ENCODE peak calls at places on chromosomes 4 and X, in seven cellular contexts. R, S, U, O, A, Z and B are unnamed samples.

GRCh38 chr4:48109413-48110263 is 24.4 kb downstream of the TXK start:
- DNase-seq in Z (peak; percentile 72), U (peak; percentile 70), A (peak; percentile 33), S (peak; percentile 81), R (no peak), O (peak; percentile 43), B (peak; percentile 46)

GRCh38 chr4:149676076-149676475 is 139.6 kb downstream of the IQCM start:
- DNase-seq in A (no peak), Z (no peak), U (no peak), R (no peak), O (no peak), S (no peak), B (peak; percentile 5)

GRCh38 chrX:64437665-64438064 is 42.4 kb upstream of the MTMR8 start:
- DNase-seq in O (no peak), A (no peak), Z (no peak), S (no peak), U (no peak), R (no peak), B (no peak)

GRCh38 chr4:120801171-120801758 is 121.3 kb downstream of the PRDM5 start:
- DNase-seq in R (no peak), Z (peak; percentile 36), O (peak; percentile 32), S (no peak), U (no peak), A (no peak), B (no peak)

GRCh38 chr4:75831856-75832405 is 70.3 kb downstream of the PPEF2 start:
- DNase-seq in O (no peak), A (no peak), Z (no peak), S (peak; percentile 69), R (no peak), U (peak; percentile 16), B (no peak)

GRCh38 chrX:134685662-134686061 is 27.4 kb upstream of the PLAC1 start:
- DNase-seq in A (no peak), Z (no peak), U (no peak), S (no peak), O (peak; percentile 51), R (no peak), B (no peak)

GRCh38 chr4:102868153-102868781 is 525 bp upstream of the CISD2 start:
- DNase-seq in Z (no peak), A (no peak), R (no peak), S (no peak), U (no peak), O (no peak), B (no peak)

GRCh38 chrX:70444326-70445196 is at the start of gene DLG3:
- DNase-seq in U (peak; percentile 81), R (peak; percentile 51), Z (peak; percentile 23), A (peak; percentile 42), O (no peak), S (peak; percentile 84), B (no peak)

GRCh38 chr4:92175250-92175649 is 128.5 kb upstream of the GRID2 start:
- DNase-seq in Z (no peak), R (no peak), O (no peak), S (peak; percentile 74), U (peak; percentile 19), A (no peak), B (no peak)

GRCh38 chr4:182190306-182190705 is 52.9 kb upstream of the TENM3 start:
- DNase-seq in A (no peak), U (no peak), R (no peak), S (no peak), Z (no peak), O (no peak), B (no peak)

GRCh38 chrX:48540015-48540350 is 469 bp downstream of the TBC1D25 start:
- DNase-seq in R (no peak), S (no peak), U (no peak), O (peak; percentile 12), A (peak; percentile 55), Z (peak; percentile 38), B (peak; percentile 56)

GRCh38 chr4:26368685-26369084 is 47.9 kb downstream of the RBPJ start:
- DNase-seq in A (no peak), Z (no peak), S (no peak), O (no peak), U (no peak), R (no peak), B (no peak)

GRCh38 chr4:115505326-115505725 is 391.9 kb upstream of the NDST4 start:
- DNase-seq in U (no peak), A (no peak), O (no peak), R (no peak), Z (no peak), S (no peak), B (no peak)

GRCh38 chr4:152680988-152681731 is 1.4 kb upstream of the TMEM154 start:
- DNase-seq in R (no peak), O (peak; percentile 82), A (peak; percentile 19), S (no peak), Z (peak; percentile 87), U (no peak), B (no peak)

GRCh38 chrX:68696267-68696666 is 48.8 kb downstream of the STARD8 start:
- DNase-seq in S (no peak), U (no peak), A (no peak), Z (no peak), R (no peak), O (no peak), B (no peak)
- TF ChIP-seq CTCF in S (no peak), U (no peak), A (no peak), Z (no peak), R (no peak), O (no peak), B (no peak)

GRCh38 chr4:340011-340410 is 2.4 kb downstream of the ZNF141 start:
- DNase-seq in Z (no peak), O (no peak), R (no peak), S (peak; percentile 75), U (peak; percentile 8), A (no peak), B (no peak)
- TF ChIP-seq CTCF in Z (no peak), O (no peak), R (no peak), S (peak; percentile 55), U (peak; percentile 45), A (no peak), B (no peak)

GRCh38 chr4:10063544-10064300 is 42.4 kb upstream of the SLC2A9 start:
- DNase-seq in U (peak; percentile 88), R (peak; percentile 66), A (no peak), Z (peak; percentile 80), S (peak; percentile 65), O (peak; percentile 73), B (no peak)
- TF ChIP-seq CTCF in U (peak; percentile 52), R (peak; percentile 61), A (peak; percentile 41), Z (peak; percentile 58), S (peak; percentile 19), O (peak; percentile 80), B (no peak)

GRCh38 chr4:151646322-151646721 is 114.5 kb downstream of the GATB start:
- DNase-seq in S (peak; percentile 51), Z (no peak), O (no peak), A (no peak), R (no peak), U (no peak), B (no peak)
- TF ChIP-seq CTCF in S (peak; percentile 38), Z (no peak), O (peak; percentile 28), A (no peak), R (no peak), U (peak; percentile 13), B (no peak)

GRCh38 chr4:87499415-87500106 is 29.6 kb downstream of the SPARCL1 start:
- DNase-seq in U (no peak), A (no peak), R (no peak), Z (no peak), O (no peak), S (no peak), B (peak; percentile 29)

GRCh38 chr4:87497586-87497985 is 31.6 kb downstream of the SPARCL1 start:
- DNase-seq in O (no peak), S (no peak), Z (no peak), A (no peak), U (no peak), R (no peak), B (no peak)

GRCh38 chr4:87500107-87500462 is 29.1 kb downstream of the SPARCL1 start:
- DNase-seq in R (no peak), S (no peak), U (no peak), Z (no peak), A (no peak), O (no peak), B (peak; percentile 11)

GRCh38 chr4:87497141-87497540 is 32.0 kb downstream of the SPARCL1 start:
- DNase-seq in O (no peak), A (no peak), U (peak; percentile 30), Z (peak; percentile 27), S (peak; percentile 72), R (no peak), B (peak; percentile 16)

DNA sequence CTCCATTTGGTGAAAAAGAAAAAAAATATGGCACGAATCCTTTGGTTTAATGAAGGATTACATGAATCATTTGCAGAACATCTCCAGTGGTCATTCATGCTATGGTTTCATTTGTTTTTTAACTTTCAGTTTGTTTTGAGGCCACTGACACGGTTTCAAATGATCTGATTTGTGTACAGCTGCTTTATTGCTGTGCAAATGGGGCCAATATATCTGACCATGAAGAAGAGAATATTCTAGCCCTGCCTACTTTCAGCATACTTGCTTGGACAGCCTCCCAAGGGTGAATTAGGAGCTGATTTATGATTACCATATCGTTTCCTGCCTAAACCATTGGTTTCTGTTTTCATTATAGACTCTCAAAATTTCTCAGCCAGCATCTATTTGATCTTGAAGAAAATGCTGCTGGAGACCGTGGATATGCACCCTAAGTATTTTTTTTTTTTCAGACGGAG is 30.7 kb downstream of the SPARCL1 start:
- DNase-seq in S (no peak), U (no peak), Z (no peak), O (no peak), R (no peak), A (no peak), B (peak; percentile 18)
- TF ChIP-seq CTCF in S (no peak), U (no peak), Z (no peak), O (no peak), R (no peak), A (no peak), B (no peak)

GRCh38 chr4:2929469-2929868 is 33.7 kb downstream of the NOP14 start:
- DNase-seq in U (no peak), O (no peak), Z (no peak), A (no peak), R (no peak), S (no peak), B (no peak)

GRCh38 chr4:2931765-2932560 is 31.2 kb downstream of the NOP14 start:
- DNase-seq in R (peak; percentile 94), S (peak; percentile 63), Z (no peak), O (no peak), U (no peak), A (no peak), B (peak; percentile 83)

GRCh38 chr4:2930135-2930805 is 32.9 kb downstream of the NOP14 start:
- DNase-seq in R (no peak), U (no peak), S (no peak), A (no peak), O (no peak), Z (no peak), B (no peak)

GRCh38 chr4:2932561-2932950 is 30.6 kb downstream of the NOP14 start:
- DNase-seq in A (no peak), Z (no peak), O (no peak), U (no peak), S (no peak), R (peak; percentile 57), B (no peak)

GRCh38 chr4:2930821-2931764 is 32.1 kb downstream of the NOP14 start:
- DNase-seq in S (no peak), O (no peak), A (no peak), R (peak; percentile 92), Z (no peak), U (no peak), B (no peak)
- TF ChIP-seq CTCF in S (no peak), O (peak; percentile 20), A (no peak), R (no peak), Z (peak; percentile 26), U (no peak), B (peak; percentile 9)